ENCODE peak calls at places on chromosomes 12 and 14, in six cellular contexts. Y, F, G, E, X and H are unnamed samples.
A peak's percentile ranks its signal among the peaks of the same experiment; 100 is the strongest.

GRCh38 chr12:78530065-78530765 is 334.4 kb upstream of the SYT1 start:
- DNase-seq in Y (no peak), F (no peak), G (peak; percentile 9), E (no peak), X (peak; percentile 57), H (no peak)

GRCh38 chr12:3698218-3698974 is 54.5 kb downstream of the CRACR2A start:
- DNase-seq in Y (peak; percentile 80), F (no peak), G (peak; percentile 86), E (no peak), X (no peak), H (peak; percentile 73)

GRCh38 chr14:101361451-101362433 is 199.6 kb upstream of the DIO3 start:
- DNase-seq in Y (no peak), F (no peak), G (no peak), E (peak; percentile 24), X (no peak), H (no peak)

GRCh38 chr12:75712223-75712622 is 200.8 kb upstream of the KRR1 start:
- DNase-seq in Y (peak; percentile 92), F (no peak), G (no peak), E (no peak), X (no peak), H (peak; percentile 46)

GRCh38 chr14:92877757-92878431 is 45.1 kb upstream of the CHGA start:
- DNase-seq in Y (no peak), F (no peak), G (peak; percentile 63), E (peak; percentile 21), X (peak; percentile 63), H (no peak)

GRCh38 chr12:67647251-67647546 is 1.3 kb upstream of the DYRK2 start:
- DNase-seq in Y (no peak), F (no peak), G (no peak), E (no peak), X (no peak), H (no peak)

GRCh38 chr14:83923836-83924235 is 1606.1 kb upstream of the FLRT2 start:
- DNase-seq in Y (no peak), F (no peak), G (no peak), E (no peak), X (no peak), H (no peak)

GRCh38 chr12:20309504-20310148 is 58.7 kb upstream of the PDE3A start:
- DNase-seq in Y (no peak), F (no peak), G (no peak), E (no peak), X (no peak), H (no peak)

GRCh38 chr14:38256358-38256840 is 506 bp upstream of the CLEC14A start:
- DNase-seq in Y (no peak), F (no peak), G (peak; percentile 97), E (no peak), X (no peak), H (no peak)
- TF ChIP-seq CTCF in Y (no peak), F (no peak), G (peak; percentile 58), E (no peak), X (peak; percentile 57), H (no peak)

GRCh38 chr12:109949089-109949488 is 47.1 kb downstream of the GIT2 start:
- DNase-seq in Y (no peak), F (no peak), G (peak; percentile 73), E (no peak), X (no peak), H (no peak)
- H3K27ac ChIP-seq in Y (no peak overlapping the region), F (no peak overlapping the region), G (peak overlapping the region; percentile 84), E (peak overlapping the region; percentile 69), X (peak overlapping the region; percentile 3), H (no peak overlapping the region)

DNA sequence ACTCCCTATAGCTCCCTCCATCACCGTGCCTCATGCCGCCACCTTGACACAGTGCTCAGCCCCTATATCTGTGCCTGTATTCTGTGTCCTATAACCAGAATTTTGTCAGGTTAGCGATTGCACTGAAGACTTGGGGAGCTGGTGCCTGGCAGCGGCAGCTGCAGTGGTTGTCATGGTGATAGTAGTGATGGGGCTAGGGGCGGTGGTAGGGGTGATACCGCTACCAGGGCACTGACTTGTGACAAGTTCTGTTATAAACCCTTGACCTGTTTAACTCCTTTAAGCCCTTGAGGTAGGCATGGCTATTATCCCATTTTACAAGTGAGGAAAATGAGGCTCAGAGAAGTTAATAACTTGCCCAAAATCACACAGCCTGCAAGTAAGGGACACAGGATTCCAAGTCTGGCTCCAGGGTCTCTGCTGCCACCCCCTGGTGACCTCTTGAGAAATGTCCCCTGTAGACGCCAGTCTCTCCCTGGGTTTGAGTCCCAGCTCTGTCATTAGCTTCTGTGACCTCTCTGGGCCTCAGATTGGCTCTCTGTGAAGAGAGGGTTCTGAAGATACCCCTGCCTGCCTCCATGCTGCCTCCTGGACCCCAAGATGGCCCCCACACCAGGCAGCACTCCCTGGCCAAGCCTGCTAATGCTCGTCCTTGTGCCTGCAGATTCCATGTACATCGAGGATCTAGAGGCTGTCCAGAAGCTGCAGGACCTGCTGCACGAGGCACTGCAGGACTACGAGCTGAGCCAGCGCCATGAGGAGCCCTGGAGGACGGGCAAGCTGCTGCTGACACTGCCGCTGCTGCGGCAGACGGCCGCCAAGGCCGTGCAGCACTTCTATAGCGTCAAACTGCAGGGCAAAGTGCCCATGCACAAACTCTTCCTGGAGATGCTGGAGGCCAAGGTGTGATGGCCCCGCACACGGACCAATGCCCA is 121.9 kb downstream of the ESRRB start:
- DNase-seq in Y (peak; percentile 6), F (no peak), G (no peak), E (no peak), X (peak; percentile 74), H (no peak)
- TF ChIP-seq CTCF in Y (peak; percentile 33), F (no peak), G (no peak), E (no peak), X (peak; percentile 66), H (no peak)

DNA sequence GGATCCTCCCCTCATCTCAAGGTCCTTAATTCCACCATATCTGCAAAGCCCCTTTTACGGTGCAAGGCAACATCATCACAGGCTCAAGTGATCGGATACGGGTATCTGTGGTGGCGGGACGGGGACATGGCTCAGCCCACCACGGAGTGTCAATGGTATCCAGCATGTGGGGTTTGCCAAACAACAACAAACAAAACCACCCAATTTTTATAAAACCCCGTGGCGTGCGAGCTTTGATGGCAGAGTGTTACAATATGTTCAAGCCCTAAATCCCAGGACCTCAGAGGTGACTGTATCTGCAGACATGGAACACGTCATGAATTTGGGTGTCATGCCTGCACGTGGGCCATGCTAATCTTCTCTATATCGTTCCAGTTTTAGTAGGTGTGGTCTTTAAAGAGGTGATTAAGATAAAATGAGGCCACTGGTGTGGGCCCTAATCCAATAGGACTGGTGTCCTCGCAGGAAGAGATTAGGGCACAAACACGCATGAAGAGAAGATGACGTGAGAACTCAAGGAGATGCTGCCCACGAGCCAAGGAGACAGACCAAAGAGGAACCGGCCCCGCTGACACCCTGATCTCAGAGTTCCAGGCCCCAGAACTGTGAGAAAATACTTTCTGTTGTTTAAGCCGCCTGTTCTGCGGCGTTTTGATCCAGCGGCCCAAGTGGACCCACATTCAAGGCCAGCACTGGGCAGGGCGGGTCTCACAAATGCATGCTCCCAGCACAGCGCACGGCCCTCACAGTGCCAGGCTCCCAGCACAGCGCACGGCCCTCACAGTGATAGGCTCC is 6.6 kb upstream of the GOLGA3 start:
- DNase-seq in Y (no peak), F (peak; percentile 39), G (no peak), E (no peak), X (no peak), H (no peak)
- H3K27ac ChIP-seq in Y (no peak overlapping the region), F (peak overlapping the region; percentile 16), G (no peak overlapping the region), E (no peak overlapping the region), X (no peak overlapping the region), H (no peak overlapping the region)

GRCh38 chr14:23316300-23316699 is 5.0 kb upstream of the PABPN1 start:
- DNase-seq in Y (no peak), F (no peak), G (no peak), E (no peak), X (no peak), H (no peak)
- TF ChIP-seq CTCF in Y (no peak), F (no peak), G (no peak), E (no peak), X (no peak), H (no peak)

GRCh38 chr14:104194016-104194415 is 55.6 kb downstream of the KIF26A start:
- DNase-seq in Y (no peak), F (no peak), G (no peak), E (no peak), X (no peak), H (no peak)
- H3K27ac ChIP-seq in Y (no peak overlapping the region), F (no peak overlapping the region), G (no peak overlapping the region), E (no peak overlapping the region), X (no peak overlapping the region), H (no peak overlapping the region)

DNA sequence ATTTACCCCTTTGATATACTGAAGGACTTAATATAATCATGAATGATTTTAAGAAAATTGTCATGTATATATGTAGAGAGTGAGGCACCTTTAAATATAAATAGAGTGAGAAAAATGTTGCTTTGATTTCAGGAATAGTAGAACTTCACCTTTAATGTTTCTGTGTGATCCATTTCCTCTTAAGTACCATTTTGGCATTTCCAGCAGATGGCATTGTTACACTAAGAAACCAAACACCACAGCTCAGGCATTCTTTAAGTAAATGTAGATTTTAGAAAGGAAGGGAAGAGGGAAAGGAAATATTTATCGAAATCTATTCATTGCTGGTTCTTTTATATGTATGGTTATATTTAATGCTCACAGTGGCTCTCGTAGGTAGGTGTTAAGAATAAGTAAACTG is 556.7 kb upstream of the FBXO33 start:
- DNase-seq in Y (peak; percentile 78), F (no peak), G (peak; percentile 40), E (no peak), X (no peak), H (peak; percentile 1)
- TF ChIP-seq CTCF in Y (peak; percentile 93), F (no peak), G (peak; percentile 10), E (peak; percentile 8), X (peak; percentile 85), H (peak; percentile 40)

DNA sequence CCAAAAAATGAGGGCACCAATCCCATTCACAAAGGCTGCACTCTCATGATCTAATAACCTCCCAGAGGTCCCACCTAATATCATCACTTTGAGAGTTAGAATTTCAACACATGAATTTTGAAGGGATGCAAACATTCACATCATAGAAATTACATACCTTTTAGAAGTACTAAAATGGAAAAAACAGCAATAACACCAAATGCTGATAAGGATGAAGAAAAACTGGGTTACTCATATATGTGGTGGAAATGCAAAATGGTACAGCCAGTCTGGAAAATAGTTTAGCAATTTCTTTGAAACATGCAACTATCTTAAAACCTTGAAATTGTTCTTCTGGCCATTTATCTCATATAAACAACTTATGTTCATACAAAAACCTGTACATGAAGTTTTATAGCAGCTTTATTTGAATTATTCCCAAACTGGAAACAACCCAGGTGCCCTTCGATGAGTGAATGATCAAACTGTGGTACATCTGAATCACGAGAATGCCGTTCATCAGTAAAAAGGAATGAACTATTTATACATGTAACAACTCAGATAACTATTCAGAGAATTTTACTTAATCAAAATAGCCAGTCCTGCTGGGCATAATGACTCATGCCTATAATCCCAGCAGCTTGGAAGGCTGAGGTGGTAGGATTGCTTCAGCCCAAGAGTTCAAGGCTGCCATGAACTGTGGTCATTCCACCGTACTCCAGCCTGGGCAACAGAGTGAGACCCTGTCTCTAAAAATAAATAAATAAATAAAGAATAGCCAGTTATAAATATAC is 109.4 kb upstream of the SSTR1 start:
- DNase-seq in Y (peak; percentile 64), F (no peak), G (peak; percentile 6), E (no peak), X (no peak), H (peak; percentile 2)
- H3K27ac ChIP-seq in Y (no peak overlapping the region), F (no peak overlapping the region), G (no peak overlapping the region), E (no peak overlapping the region), X (no peak overlapping the region), H (no peak overlapping the region)

GRCh38 chr14:86057018-86057667 is 527.2 kb downstream of the FLRT2 start:
- DNase-seq in Y (peak; percentile 36), F (peak; percentile 31), G (peak; percentile 52), E (no peak), X (peak; percentile 63), H (peak; percentile 17)
- TF ChIP-seq CTCF in Y (peak; percentile 69), F (peak; percentile 76), G (peak; percentile 76), E (peak; percentile 31), X (peak; percentile 91), H (peak; percentile 86)